ENCODE peak calls at places on chromosomes 6 and 20, in nine cellular contexts. One of them, this sample, is unnamed.

GRCh38 chr6:115544765-115545409 is 515.8 kb downstream of the FRK start:
- DNase-seq in H1: peak; percentile 45
- DNase-seq in HepG2: no peak
- DNase-seq in transverse colon: no peak
- DNase-seq in spleen: peak; percentile 36
- DNase-seq in breast epithelium: no peak
- DNase-seq in HCT116: no peak
- DNase-seq in K562: no peak
- DNase-seq in stomach: no peak
- DNase-seq in this sample: peak; percentile 58

GRCh38 chr20:62813588-62813987 is 3.3 kb upstream of the COL9A3 start:
- DNase-seq in stomach: no peak
- DNase-seq in breast epithelium: no peak
- DNase-seq in spleen: no peak
- DNase-seq in HepG2: no peak
- DNase-seq in H1: no peak
- DNase-seq in K562: no peak
- DNase-seq in HCT116: no peak
- DNase-seq in transverse colon: no peak
- DNase-seq in this sample: no peak

GRCh38 chr6:165805604-165806003 is 142.6 kb upstream of the PDE10A start:
- DNase-seq in breast epithelium: no peak
- DNase-seq in HCT116: no peak
- DNase-seq in transverse colon: no peak
- DNase-seq in spleen: no peak
- DNase-seq in K562: no peak
- DNase-seq in H1: peak; percentile 47
- DNase-seq in stomach: no peak
- DNase-seq in HepG2: no peak
- DNase-seq in this sample: no peak

GRCh38 chr20:60512436-60512835 is 554.2 kb downstream of the CDH26 start:
- DNase-seq in spleen: no peak
- DNase-seq in HCT116: no peak
- DNase-seq in transverse colon: no peak
- DNase-seq in stomach: no peak
- DNase-seq in HepG2: peak; percentile 25
- DNase-seq in breast epithelium: no peak
- DNase-seq in H1: no peak
- DNase-seq in K562: no peak
- DNase-seq in this sample: no peak

GRCh38 chr6:145250436-145250835 is 484.9 kb downstream of the EPM2A start:
- DNase-seq in K562: no peak
- DNase-seq in HCT116: no peak
- DNase-seq in H1: no peak
- DNase-seq in stomach: no peak
- DNase-seq in spleen: no peak
- DNase-seq in transverse colon: no peak
- DNase-seq in HepG2: no peak
- DNase-seq in breast epithelium: no peak
- DNase-seq in this sample: no peak

GRCh38 chr20:18654448-18654773 is 66.6 kb downstream of the DTD1 start:
- DNase-seq in spleen: no peak
- DNase-seq in transverse colon: no peak
- DNase-seq in H1: no peak
- DNase-seq in HepG2: peak; percentile 67
- DNase-seq in breast epithelium: no peak
- DNase-seq in HCT116: no peak
- DNase-seq in stomach: no peak
- DNase-seq in K562: no peak
- DNase-seq in this sample: no peak

GRCh38 chr20:924639-925038 is 8.5 kb upstream of the ANGPT4 start:
- DNase-seq in H1: no peak
- DNase-seq in HepG2: peak; percentile 62
- DNase-seq in transverse colon: no peak
- DNase-seq in breast epithelium: no peak
- DNase-seq in spleen: no peak
- DNase-seq in K562: no peak
- DNase-seq in HCT116: no peak
- DNase-seq in stomach: no peak
- DNase-seq in this sample: no peak

GRCh38 chr6:11251553-11252358 is 19.3 kb upstream of the NEDD9 start:
- DNase-seq in HCT116: no peak
- DNase-seq in HepG2: peak; percentile 84
- DNase-seq in K562: no peak
- DNase-seq in transverse colon: peak; percentile 44
- DNase-seq in breast epithelium: no peak
- DNase-seq in stomach: peak; percentile 50
- DNase-seq in spleen: no peak
- DNase-seq in H1: no peak
- DNase-seq in this sample: peak; percentile 82

GRCh38 chr6:30007132-30007764 is 53.8 kb upstream of the POLR1H start:
- DNase-seq in breast epithelium: no peak
- DNase-seq in HCT116: no peak
- DNase-seq in HepG2: no peak
- DNase-seq in stomach: peak; percentile 47
- DNase-seq in K562: no peak
- DNase-seq in spleen: peak; percentile 81
- DNase-seq in transverse colon: peak; percentile 18
- DNase-seq in H1: peak; percentile 86
- DNase-seq in this sample: peak; percentile 67

GRCh38 chr6:109453594-109454482 is 1.7 kb downstream of the MICAL1 start:
- DNase-seq in breast epithelium: no peak
- DNase-seq in stomach: no peak
- DNase-seq in HCT116: no peak
- DNase-seq in H1: no peak
- DNase-seq in HepG2: no peak
- DNase-seq in spleen: peak; percentile 84
- DNase-seq in K562: no peak
- DNase-seq in transverse colon: no peak
- DNase-seq in this sample: peak; percentile 66

GRCh38 chr6:10643214-10643641 is 51.2 kb downstream of the C6orf52 start:
- DNase-seq in transverse colon: no peak
- DNase-seq in HCT116: no peak
- DNase-seq in breast epithelium: no peak
- DNase-seq in HepG2: no peak
- DNase-seq in H1: no peak
- DNase-seq in K562: no peak
- DNase-seq in stomach: no peak
- DNase-seq in spleen: no peak
- DNase-seq in this sample: no peak

GRCh38 chr6:110517034-110517433 is 40.6 kb upstream of the SLC22A16 start:
- DNase-seq in K562: no peak
- DNase-seq in HCT116: no peak
- DNase-seq in H1: no peak
- DNase-seq in breast epithelium: no peak
- DNase-seq in spleen: no peak
- DNase-seq in stomach: no peak
- DNase-seq in HepG2: peak; percentile 32
- DNase-seq in transverse colon: no peak
- DNase-seq in this sample: no peak

GRCh38 chr6:100719883-100720682 is 161.0 kb downstream of the ASCC3 start:
- DNase-seq in HepG2: peak; percentile 9
- DNase-seq in breast epithelium: no peak
- DNase-seq in transverse colon: no peak
- DNase-seq in spleen: no peak
- DNase-seq in HCT116: peak; percentile 8
- DNase-seq in K562: no peak
- DNase-seq in stomach: no peak
- DNase-seq in H1: no peak
- DNase-seq in this sample: no peak

GRCh38 chr6:65638047-65638831 is 68.8 kb downstream of the EYS start:
- DNase-seq in stomach: no peak
- DNase-seq in HepG2: peak; percentile 45
- DNase-seq in HCT116: no peak
- DNase-seq in K562: no peak
- DNase-seq in transverse colon: peak; percentile 13
- DNase-seq in breast epithelium: no peak
- DNase-seq in spleen: no peak
- DNase-seq in H1: peak; percentile 70
- DNase-seq in this sample: no peak

GRCh38 chr20:63697868-63698545 is 1.6 kb downstream of the TNFRSF6B start:
- DNase-seq in HepG2: no peak
- DNase-seq in breast epithelium: peak; percentile 49
- DNase-seq in transverse colon: peak; percentile 7
- DNase-seq in K562: no peak
- DNase-seq in H1: peak; percentile 51
- DNase-seq in HCT116: no peak
- DNase-seq in spleen: peak; percentile 73
- DNase-seq in stomach: no peak
- DNase-seq in this sample: peak; percentile 66

GRCh38 chr20:41392871-41393704 is 26.5 kb upstream of the EMILIN3 start:
- DNase-seq in HepG2: no peak
- DNase-seq in spleen: no peak
- DNase-seq in transverse colon: no peak
- DNase-seq in breast epithelium: no peak
- DNase-seq in stomach: peak; percentile 32
- DNase-seq in HCT116: no peak
- DNase-seq in H1: no peak
- DNase-seq in K562: no peak
- DNase-seq in this sample: peak; percentile 88

GRCh38 chr6:107715523-107716321 is 108.4 kb downstream of the SCML4 start:
- DNase-seq in H1: no peak
- DNase-seq in spleen: no peak
- DNase-seq in HepG2: no peak
- DNase-seq in stomach: no peak
- DNase-seq in breast epithelium: no peak
- DNase-seq in HCT116: no peak
- DNase-seq in K562: no peak
- DNase-seq in transverse colon: no peak
- DNase-seq in this sample: no peak

GRCh38 chr20:2210646-2211556 is 84.9 kb upstream of the TGM3 start:
- DNase-seq in spleen: no peak
- DNase-seq in HepG2: no peak
- DNase-seq in HCT116: no peak
- DNase-seq in stomach: no peak
- DNase-seq in breast epithelium: no peak
- DNase-seq in K562: no peak
- DNase-seq in transverse colon: peak; percentile 51
- DNase-seq in H1: no peak
- DNase-seq in this sample: no peak

GRCh38 chr6:138546733-138547185 is 47.5 kb upstream of the NHSL1 start:
- DNase-seq in H1: no peak
- DNase-seq in stomach: no peak
- DNase-seq in K562: no peak
- DNase-seq in transverse colon: no peak
- DNase-seq in HepG2: peak; percentile 67
- DNase-seq in HCT116: no peak
- DNase-seq in breast epithelium: no peak
- DNase-seq in spleen: no peak
- DNase-seq in this sample: no peak

GRCh38 chr6:125002090-125002741 is 40.0 kb downstream of the RNF217 start:
- DNase-seq in HCT116: no peak
- DNase-seq in transverse colon: no peak
- DNase-seq in breast epithelium: no peak
- DNase-seq in K562: no peak
- DNase-seq in stomach: no peak
- DNase-seq in spleen: no peak
- DNase-seq in HepG2: no peak
- DNase-seq in H1: no peak
- DNase-seq in this sample: no peak

GRCh38 chr6:89605861-89606260 is 32.7 kb downstream of the LYRM2 start:
- DNase-seq in transverse colon: no peak
- DNase-seq in HepG2: no peak
- DNase-seq in breast epithelium: no peak
- DNase-seq in HCT116: no peak
- DNase-seq in spleen: no peak
- DNase-seq in stomach: peak; percentile 17
- DNase-seq in H1: no peak
- DNase-seq in K562: no peak
- DNase-seq in this sample: no peak
- TF ChIP-seq POLR2AphosphoS5 in transverse colon: no peak
- TF ChIP-seq POLR2AphosphoS5 in HepG2: no peak
- TF ChIP-seq POLR2AphosphoS5 in breast epithelium: no peak
- TF ChIP-seq POLR2AphosphoS5 in HCT116: no peak
- TF ChIP-seq POLR2AphosphoS5 in spleen: no peak
- TF ChIP-seq POLR2AphosphoS5 in stomach: no peak
- TF ChIP-seq POLR2AphosphoS5 in H1: no peak
- TF ChIP-seq POLR2AphosphoS5 in K562: no peak
- TF ChIP-seq POLR2AphosphoS5 in this sample: no peak

GRCh38 chr6:158787395-158787794 is 31.8 kb downstream of the EZR start:
- DNase-seq in HCT116: no peak
- DNase-seq in HepG2: no peak
- DNase-seq in transverse colon: peak; percentile 8
- DNase-seq in spleen: no peak
- DNase-seq in K562: no peak
- DNase-seq in H1: no peak
- DNase-seq in breast epithelium: no peak
- DNase-seq in stomach: peak; percentile 24
- DNase-seq in this sample: no peak
- H3K4me1 ChIP-seq in HCT116: peaks cover 49% of the 10 kb centered on the region
- H3K4me1 ChIP-seq in HepG2: peaks cover 24% of the 10 kb centered on the region
- H3K4me1 ChIP-seq in transverse colon: no peaks in the 10 kb centered on the region
- H3K4me1 ChIP-seq in spleen: peaks cover 14% of the 10 kb centered on the region
- H3K4me1 ChIP-seq in K562: no peaks in the 10 kb centered on the region
- H3K4me1 ChIP-seq in H1: no peaks in the 10 kb centered on the region
- H3K4me1 ChIP-seq in breast epithelium: no peaks in the 10 kb centered on the region
- H3K4me1 ChIP-seq in stomach: peaks cover 76% of the 10 kb centered on the region
- H3K4me1 ChIP-seq in this sample: no peaks in the 10 kb centered on the region

GRCh38 chr6:158231551-158232444 is 63.6 kb downstream of the GTF2H5 start:
- DNase-seq in K562: peak; percentile 97
- DNase-seq in H1: peak; percentile 77
- DNase-seq in spleen: peak; percentile 93
- DNase-seq in breast epithelium: peak; percentile 71
- DNase-seq in transverse colon: peak; percentile 79
- DNase-seq in stomach: peak; percentile 78
- DNase-seq in HepG2: peak; percentile 74
- DNase-seq in HCT116: no peak
- DNase-seq in this sample: peak; percentile 84
- TF ChIP-seq POLR2A in K562: peak; percentile 62
- TF ChIP-seq POLR2A in H1: no peak
- TF ChIP-seq POLR2A in spleen: no peak
- TF ChIP-seq POLR2A in breast epithelium: no peak
- TF ChIP-seq POLR2A in transverse colon: peak; percentile 49
- TF ChIP-seq POLR2A in stomach: no peak
- TF ChIP-seq POLR2A in HepG2: peak; percentile 52
- TF ChIP-seq POLR2A in HCT116: no peak
- TF ChIP-seq POLR2A in this sample: no peak

GRCh38 chr6:157089258-157089657 is 234.1 kb downstream of the TMEM242 start:
- DNase-seq in transverse colon: no peak
- DNase-seq in spleen: no peak
- DNase-seq in H1: no peak
- DNase-seq in stomach: no peak
- DNase-seq in HepG2: peak; percentile 73
- DNase-seq in breast epithelium: no peak
- DNase-seq in K562: no peak
- DNase-seq in HCT116: no peak
- DNase-seq in this sample: no peak
- TF ChIP-seq POLR2AphosphoS5 in transverse colon: no peak
- TF ChIP-seq POLR2AphosphoS5 in spleen: no peak
- TF ChIP-seq POLR2AphosphoS5 in H1: peak; percentile 85
- TF ChIP-seq POLR2AphosphoS5 in stomach: no peak
- TF ChIP-seq POLR2AphosphoS5 in HepG2: no peak
- TF ChIP-seq POLR2AphosphoS5 in breast epithelium: no peak
- TF ChIP-seq POLR2AphosphoS5 in K562: no peak
- TF ChIP-seq POLR2AphosphoS5 in HCT116: no peak
- TF ChIP-seq POLR2AphosphoS5 in this sample: no peak